ENCODE peak calls at places on chromosome 1, in seven cellular contexts. G, O, X, N, M, W and A are unnamed samples.

GRCh38 chr1:15283500-15283899 is 36.5 kb downstream of the FHAD1 start:
- DNase-seq in G (no peak), O (no peak), X (no peak), N (no peak), M (peak), W (no peak), A (no peak)

GRCh38 chr1:54763814-54764131 is 550 bp downstream of the PARS2 start:
- DNase-seq in G (no peak), O (peak), X (no peak), N (no peak), M (no peak), W (no peak), A (no peak)

GRCh38 chr1:154758346-154758745 is 111.7 kb downstream of the KCNN3 start:
- DNase-seq in G (no peak), O (no peak), X (no peak), N (no peak), M (no peak), W (no peak), A (no peak)

GRCh38 chr1:26005392-26006105 is 7.7 kb upstream of the PAFAH2 start:
- DNase-seq in G (no peak), O (no peak), X (no peak), N (no peak), M (no peak), W (no peak), A (no peak)

GRCh38 chr1:17922833-17923232 is 167.7 kb downstream of the ACTL8 start:
- DNase-seq in G (peak), O (peak), X (peak), N (no peak), M (peak), W (peak), A (peak)

GRCh38 chr1:172394167-172394751 is 26.2 kb upstream of the C1orf105 start:
- DNase-seq in G (peak), O (no peak), X (no peak), N (no peak), M (peak), W (peak), A (no peak)

GRCh38 chr1:201593200-201593828 is 54.4 kb downstream of the NAV1 start:
- DNase-seq in G (no peak), O (no peak), X (no peak), N (peak), M (peak), W (no peak), A (no peak)

GRCh38 chr1:163166886-163167555 is 35.7 kb downstream of the RGS5 start:
- DNase-seq in G (no peak), O (no peak), X (no peak), N (no peak), M (no peak), W (no peak), A (no peak)

GRCh38 chr1:172704003-172704402 is 45.1 kb downstream of the FASLG start:
- DNase-seq in G (no peak), O (no peak), X (no peak), N (no peak), M (no peak), W (no peak), A (no peak)

GRCh38 chr1:90370696-90371095 is 346.4 kb downstream of the BARHL2 start:
- DNase-seq in G (no peak), O (no peak), X (no peak), N (no peak), M (no peak), W (no peak), A (no peak)

GRCh38 chr1:48048064-48048463 is 50.9 kb upstream of the TRABD2B start:
- DNase-seq in G (no peak), O (no peak), X (no peak), N (no peak), M (peak), W (no peak), A (no peak)

GRCh38 chr1:230823421-230823820 is 44.9 kb downstream of the C1orf198 start:
- DNase-seq in G (no peak), O (no peak), X (no peak), N (no peak), M (no peak), W (no peak), A (no peak)

GRCh38 chr1:154866995-154867795 is 2.9 kb downstream of the KCNN3 start:
- DNase-seq in G (peak), O (no peak), X (no peak), N (no peak), M (peak), W (peak), A (peak)

GRCh38 chr1:60874703-60875102 is 207.7 kb upstream of the NFIA start:
- DNase-seq in G (no peak), O (no peak), X (no peak), N (no peak), M (peak), W (no peak), A (no peak)

GRCh38 chr1:178283409-178283808 is 189.5 kb downstream of the RASAL2 start:
- DNase-seq in G (no peak), O (no peak), X (no peak), N (peak), M (no peak), W (no peak), A (no peak)

GRCh38 chr1:161869291-161869690 is 103.2 kb downstream of the ATF6 start:
- DNase-seq in G (no peak), O (no peak), X (no peak), N (no peak), M (no peak), W (no peak), A (no peak)

GRCh38 chr1:15272009-15272781 is 25.2 kb downstream of the FHAD1 start:
- DNase-seq in G (peak), O (peak), X (peak), N (peak), M (peak), W (peak), A (peak)

GRCh38 chr1:236716160-236716559 is 29.9 kb downstream of the ACTN2 start:
- DNase-seq in G (no peak), O (no peak), X (no peak), N (no peak), M (no peak), W (no peak), A (no peak)

GRCh38 chr1:6794164-6794563 is 8.9 kb downstream of the CAMTA1 start:
- DNase-seq in G (peak), O (peak), X (no peak), N (no peak), M (no peak), W (peak), A (peak)

GRCh38 chr1:16980473-16981268 is at the start of gene MFAP2:
- DNase-seq in G (no peak), O (peak), X (peak), N (no peak), M (no peak), W (no peak), A (no peak)

GRCh38 chr1:151062738-151063371 is 2.7 kb downstream of the MLLT11 start:
- DNase-seq in G (no peak), O (no peak), X (no peak), N (no peak), M (peak), W (no peak), A (no peak)

GRCh38 chr1:227403535-227403934 is 85.2 kb upstream of the CDC42BPA start:
- DNase-seq in G (no peak), O (no peak), X (no peak), N (no peak), M (no peak), W (no peak), A (no peak)

GRCh38 chr1:167273027-167273800 is 52.5 kb downstream of the POU2F1 start:
- DNase-seq in G (no peak), O (peak), X (no peak), N (no peak), M (no peak), W (no peak), A (no peak)